ENCODE peak calls at places on chromosomes 7 and 10, in eight cellular contexts. One of them, this sample, is unnamed.

GRCh38 chr10:3782099-3782455 is 2.9 kb downstream of the KLF6 start:
- DNase-seq in hypothalamus: no peak
- DNase-seq in T1000: no peak
- DNase-seq in cardiac septum: no peak
- DNase-seq in GOT3: no peak
- DNase-seq in nephron progenitor cell: no peak
- DNase-seq in cardiac muscle cell: peak; percentile 81
- DNase-seq in endodermal cell: no peak
- DNase-seq in this sample: no peak

GRCh38 chr7:149304006-149304405 is 42.0 kb downstream of the ZNF783 start:
- DNase-seq in hypothalamus: no peak
- DNase-seq in T1000: no peak
- DNase-seq in cardiac septum: peak; percentile 44
- DNase-seq in GOT3: no peak
- DNase-seq in nephron progenitor cell: no peak
- DNase-seq in cardiac muscle cell: no peak
- DNase-seq in endodermal cell: no peak
- DNase-seq in this sample: no peak

GRCh38 chr7:117012284-117013174 is 59.2 kb downstream of the ST7 start:
- DNase-seq in hypothalamus: no peak
- DNase-seq in T1000: no peak
- DNase-seq in cardiac septum: no peak
- DNase-seq in GOT3: no peak
- DNase-seq in nephron progenitor cell: no peak
- DNase-seq in cardiac muscle cell: peak; percentile 53
- DNase-seq in endodermal cell: no peak
- DNase-seq in this sample: peak; percentile 51

GRCh38 chr7:21293771-21294170 is 134.1 kb upstream of the SP4 start:
- DNase-seq in hypothalamus: no peak
- DNase-seq in T1000: no peak
- DNase-seq in cardiac septum: no peak
- DNase-seq in GOT3: no peak
- DNase-seq in nephron progenitor cell: no peak
- DNase-seq in cardiac muscle cell: no peak
- DNase-seq in endodermal cell: no peak
- DNase-seq in this sample: no peak

GRCh38 chr10:118459642-118460193 is 117.6 kb upstream of the FAM204A start:
- DNase-seq in hypothalamus: peak; percentile 66
- DNase-seq in T1000: peak; percentile 52
- DNase-seq in cardiac septum: no peak
- DNase-seq in GOT3: peak; percentile 29
- DNase-seq in nephron progenitor cell: peak; percentile 76
- DNase-seq in cardiac muscle cell: peak; percentile 67
- DNase-seq in endodermal cell: peak; percentile 91
- DNase-seq in this sample: no peak

GRCh38 chr10:96814264-96814663 is 17.8 kb upstream of the LCOR start:
- DNase-seq in hypothalamus: no peak
- DNase-seq in T1000: peak; percentile 65
- DNase-seq in cardiac septum: no peak
- DNase-seq in GOT3: no peak
- DNase-seq in nephron progenitor cell: no peak
- DNase-seq in cardiac muscle cell: peak; percentile 50
- DNase-seq in endodermal cell: no peak
- DNase-seq in this sample: no peak

GRCh38 chr7:96061844-96062243 is 260.1 kb downstream of the SLC25A13 start:
- DNase-seq in hypothalamus: no peak
- DNase-seq in T1000: no peak
- DNase-seq in cardiac septum: no peak
- DNase-seq in GOT3: no peak
- DNase-seq in nephron progenitor cell: no peak
- DNase-seq in cardiac muscle cell: peak; percentile 18
- DNase-seq in endodermal cell: no peak
- DNase-seq in this sample: no peak

GRCh38 chr7:148543-148931 is 43.8 kb upstream of the FAM20C start:
- DNase-seq in hypothalamus: no peak
- DNase-seq in T1000: no peak
- DNase-seq in cardiac septum: no peak
- DNase-seq in GOT3: no peak
- DNase-seq in nephron progenitor cell: no peak
- DNase-seq in cardiac muscle cell: no peak
- DNase-seq in endodermal cell: no peak
- DNase-seq in this sample: no peak

GRCh38 chr10:101780818-101781654 is 2.2 kb downstream of the NPM3 start:
- DNase-seq in hypothalamus: peak; percentile 42
- DNase-seq in T1000: peak; percentile 23
- DNase-seq in cardiac septum: no peak
- DNase-seq in GOT3: no peak
- DNase-seq in nephron progenitor cell: peak; percentile 80
- DNase-seq in cardiac muscle cell: peak; percentile 75
- DNase-seq in endodermal cell: peak; percentile 94
- DNase-seq in this sample: no peak

GRCh38 chr10:113019096-113019495 is 69.0 kb downstream of the TCF7L2 start:
- DNase-seq in hypothalamus: no peak
- DNase-seq in T1000: no peak
- DNase-seq in cardiac septum: no peak
- DNase-seq in GOT3: no peak
- DNase-seq in nephron progenitor cell: peak; percentile 36
- DNase-seq in cardiac muscle cell: no peak
- DNase-seq in endodermal cell: no peak
- DNase-seq in this sample: no peak

GRCh38 chr10:86064931-86065662 is 301.5 kb downstream of the GRID1 start:
- DNase-seq in hypothalamus: no peak
- DNase-seq in T1000: no peak
- DNase-seq in cardiac septum: peak; percentile 43
- DNase-seq in GOT3: no peak
- DNase-seq in nephron progenitor cell: no peak
- DNase-seq in cardiac muscle cell: no peak
- DNase-seq in endodermal cell: peak; percentile 20
- DNase-seq in this sample: no peak

GRCh38 chr7:79520543-79520942 is 67.1 kb upstream of the MAGI2 start:
- DNase-seq in hypothalamus: no peak
- DNase-seq in T1000: no peak
- DNase-seq in cardiac septum: no peak
- DNase-seq in GOT3: no peak
- DNase-seq in nephron progenitor cell: no peak
- DNase-seq in cardiac muscle cell: no peak
- DNase-seq in endodermal cell: no peak
- DNase-seq in this sample: no peak

GRCh38 chr7:95867309-95867708 is 95.0 kb downstream of the DYNC1I1 start:
- DNase-seq in hypothalamus: no peak
- DNase-seq in T1000: no peak
- DNase-seq in cardiac septum: no peak
- DNase-seq in GOT3: no peak
- DNase-seq in nephron progenitor cell: no peak
- DNase-seq in cardiac muscle cell: no peak
- DNase-seq in endodermal cell: peak; percentile 59
- DNase-seq in this sample: peak; percentile 43